ENCODE peak calls at places on chromosomes 3 and 15, in seven cellular contexts. O, F, B, Q, V, U and Y are unnamed samples.
A peak's percentile ranks its signal among the peaks of the same experiment; 100 is the strongest.

GRCh38 chr3:170077406-170077805 is 39.6 kb downstream of the GPR160 start:
- DNase-seq in U (peak; percentile 19), O (no peak), F (no peak), V (no peak), Q (no peak), B (no peak), Y (no peak)

GRCh38 chr3:185268194-185268809 is 14.5 kb upstream of the EHHADH start:
- DNase-seq in O (no peak), B (no peak), U (no peak), Q (no peak), F (no peak), V (no peak), Y (no peak)

GRCh38 chr3:7543294-7543693 is 682.4 kb downstream of the GRM7 start:
- DNase-seq in O (no peak), U (no peak), V (no peak), F (no peak), Q (no peak), B (no peak), Y (no peak)

GRCh38 chr15:94023520-94023919 is 207.8 kb upstream of the MCTP2 start:
- DNase-seq in F (no peak), O (peak; percentile 77), Q (no peak), U (no peak), V (peak; percentile 69), B (no peak), Y (no peak)

GRCh38 chr3:52685285-52685704 is 418 bp downstream of the PBRM1 start:
- DNase-seq in O (no peak), Q (peak; percentile 96), V (no peak), B (peak; percentile 85), F (no peak), U (peak; percentile 78), Y (no peak)

GRCh38 chr3:100261481-100261903 is 700 bp downstream of the TBC1D23 start:
- DNase-seq in V (peak; percentile 68), Q (no peak), B (no peak), U (peak; percentile 43), O (no peak), F (no peak), Y (no peak)

GRCh38 chr3:297585-297984 is 101.0 kb downstream of the CHL1 start:
- DNase-seq in V (no peak), F (no peak), U (peak; percentile 9), O (no peak), B (no peak), Q (no peak), Y (no peak)

GRCh38 chr3:53361849-53362248 is 14.5 kb upstream of the DCP1A start:
- DNase-seq in F (no peak), V (no peak), O (no peak), B (no peak), U (no peak), Q (no peak), Y (no peak)

GRCh38 chr3:49465269-49466034 is 4.6 kb upstream of the DAG1 start:
- DNase-seq in U (peak; percentile 91), O (no peak), V (peak; percentile 67), Q (no peak), F (no peak), B (no peak), Y (no peak)

GRCh38 chr3:90080988-90081387 is 973.6 kb downstream of the EPHA3 start:
- DNase-seq in F (no peak), O (no peak), V (no peak), B (no peak), U (no peak), Q (no peak), Y (no peak)

GRCh38 chr3:18725668-18726407 is 300.7 kb upstream of the SATB1 start:
- DNase-seq in O (no peak), B (no peak), V (no peak), U (no peak), Q (no peak), F (no peak), Y (no peak)

GRCh38 chr3:184350618-184351017 is 10.8 kb downstream of the CLCN2 start:
- DNase-seq in V (no peak), F (no peak), U (no peak), O (no peak), Q (no peak), B (no peak), Y (no peak)

GRCh38 chr3:196287066-196287404 is 491 bp downstream of the PCYT1A start:
- DNase-seq in B (no peak), O (peak; percentile 25), Q (no peak), U (no peak), V (peak; percentile 39), F (no peak), Y (no peak)

GRCh38 chr15:81111510-81112375 is 22.3 kb upstream of the CFAP161 start:
- DNase-seq in Q (peak; percentile 80), F (no peak), V (no peak), U (no peak), B (no peak), O (peak; percentile 52), Y (no peak)

GRCh38 chr3:185630182-185630622 is 44.1 kb downstream of the SENP2 start:
- DNase-seq in O (peak; percentile 53), V (peak; percentile 48), F (peak; percentile 15), Q (no peak), B (no peak), U (no peak), Y (no peak)

GRCh38 chr15:59298255-59298856 is 74.3 kb downstream of the MYO1E start:
- DNase-seq in U (no peak), F (no peak), V (no peak), O (no peak), Q (peak; percentile 43), B (no peak), Y (no peak)

GRCh38 chr3:64266065-64266874 is 41.0 kb upstream of the PRICKLE2 start:
- DNase-seq in F (peak; percentile 82), B (no peak), O (peak; percentile 97), U (peak; percentile 3), V (peak; percentile 96), Q (no peak), Y (peak; percentile 72)

GRCh38 chr15:90552162-90552928 is 22.6 kb downstream of the CRTC3 start:
- DNase-seq in O (peak; percentile 97), B (no peak), V (peak; percentile 69), F (peak; percentile 46), U (no peak), Q (no peak), Y (peak; percentile 70)

GRCh38 chr3:141116791-141117190 is 65.6 kb downstream of the SPSB4 start:
- DNase-seq in B (no peak), V (no peak), U (no peak), O (no peak), F (no peak), Q (no peak), Y (no peak)

GRCh38 chr3:112629425-112629824 is 11.5 kb downstream of the CCDC80 start:
- DNase-seq in Q (no peak), O (peak; percentile 99), U (no peak), V (peak; percentile 99), B (no peak), F (peak; percentile 92), Y (peak; percentile 71)

GRCh38 chr3:156509209-156510174 is 45.4 kb downstream of the SSR3 start:
- DNase-seq in O (peak; percentile 65), F (peak; percentile 63), V (peak; percentile 85), U (peak; percentile 18), B (no peak), Q (peak; percentile 68), Y (peak; percentile 34)

GRCh38 chr3:139119331-139120025 is 74.8 kb upstream of the PRR23C start:
- DNase-seq in F (no peak), V (no peak), O (no peak), U (no peak), Q (no peak), B (no peak), Y (no peak)

GRCh38 chr3:114690896-114691295 is 397.1 kb downstream of the TIGIT start:
- DNase-seq in O (peak; percentile 57), U (no peak), B (no peak), F (no peak), V (no peak), Q (no peak), Y (no peak)
- TF ChIP-seq CTCF in O (no peak), U (no peak), B (no peak), F (no peak), V (no peak), Q (no peak), Y (no peak)

GRCh38 chr3:51388286-51389029 is 2.6 kb upstream of the RBM15B start:
- DNase-seq in Q (no peak), U (peak; percentile 45), V (no peak), O (no peak), F (no peak), B (peak; percentile 64), Y (no peak)
- TF ChIP-seq CTCF in Q (no peak), U (peak; percentile 24), V (peak; percentile 35), O (no peak), F (peak; percentile 29), B (no peak), Y (peak; percentile 37)

GRCh38 chr3:127759826-127760225 is 62.5 kb downstream of the MGLL start:
- DNase-seq in Q (no peak), V (no peak), U (no peak), F (no peak), O (no peak), B (no peak), Y (no peak)
- TF ChIP-seq CTCF in Q (no peak), V (no peak), U (no peak), F (no peak), O (no peak), B (no peak), Y (no peak)

GRCh38 chr3:186902713-186903112 is 27.6 kb upstream of the ST6GAL1 start:
- DNase-seq in O (no peak), F (no peak), V (no peak), U (no peak), Q (no peak), B (no peak), Y (no peak)
- TF ChIP-seq CTCF in O (no peak), F (no peak), V (no peak), U (no peak), Q (no peak), B (no peak), Y (no peak)

DNA sequence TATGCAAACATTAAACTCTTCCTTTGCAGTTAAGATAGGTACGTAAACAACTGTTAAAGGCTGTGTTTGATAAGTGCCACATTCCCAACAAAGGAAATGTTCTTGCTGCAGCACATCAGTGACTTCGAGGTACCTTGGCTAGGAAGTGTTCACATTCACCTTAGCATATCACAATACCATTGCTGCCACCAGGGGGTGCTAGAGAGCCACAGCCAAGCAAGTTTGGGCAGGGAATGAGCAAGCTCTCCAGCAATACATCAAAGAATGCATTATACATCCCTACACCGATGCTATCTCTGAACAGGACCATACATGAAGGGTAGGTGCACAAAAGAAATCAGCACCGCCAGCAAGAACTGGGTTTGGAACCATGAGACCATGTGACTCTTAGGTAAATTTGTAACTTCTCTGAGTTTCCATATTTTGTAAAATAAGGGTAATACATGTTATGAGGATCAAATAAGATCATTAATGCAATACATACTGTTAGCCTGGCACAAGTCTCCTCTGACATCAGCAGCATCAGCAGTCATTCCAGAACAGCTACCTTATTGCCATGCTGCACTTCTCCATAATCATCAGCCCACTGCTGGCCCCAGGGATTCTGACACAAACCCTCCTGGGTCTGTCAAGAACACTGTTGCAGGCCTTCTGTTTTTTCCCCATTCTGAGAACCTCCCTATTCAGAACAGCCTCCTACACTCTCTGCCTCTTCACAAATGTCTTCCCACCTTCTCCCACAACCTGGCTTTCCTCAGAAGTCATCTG is 37.6 kb downstream of the RYK start:
- DNase-seq in Q (peak; percentile 60), B (peak; percentile 80), U (peak; percentile 66), O (peak; percentile 64), V (peak; percentile 81), F (peak; percentile 53), Y (no peak)
- TF ChIP-seq CTCF in Q (peak; percentile 94), B (peak; percentile 90), U (peak; percentile 95), O (peak; percentile 99), V (peak; percentile 99), F (peak; percentile 99), Y (peak; percentile 99)